ENCODE peak calls at places on chromosomes 2 and 18, in eight cellular contexts. One of them, this sample, is unnamed.

GRCh38 chr2:230687498-230687897 is 25.1 kb upstream of the CAB39 start:
- DNase-seq in stimulated activated CD4-positive, alpha-beta T cell treated with anti-CD3 and anti-CD28 coated beads, Interleukin-1b, Interleukin-23, amount 100 ng/mL, for 24 hours: no peak
- DNase-seq in amygdala: no peak
- DNase-seq in NCI-H510A: no peak
- DNase-seq in effector memory CD4-positive, alpha-beta T cell: no peak
- DNase-seq in SK-N-SH: no peak
- DNase-seq in neural crest cell: no peak
- DNase-seq in spleen: no peak
- DNase-seq in this sample: peak; percentile 39

GRCh38 chr2:23401427-23402204 is 16.6 kb downstream of the KLHL29 start:
- DNase-seq in amygdala: no peak
- DNase-seq in SK-N-SH: no peak
- DNase-seq in neural crest cell: no peak
- DNase-seq in NCI-H510A: no peak
- DNase-seq in spleen: no peak
- DNase-seq in effector memory CD4-positive, alpha-beta T cell: no peak
- DNase-seq in stimulated activated CD4-positive, alpha-beta T cell treated with anti-CD3 and anti-CD28 coated beads, Interleukin-1b, Interleukin-23, amount 100 ng/mL, for 24 hours: no peak
- DNase-seq in this sample: no peak

GRCh38 chr2:216632952-216633615 is at the start of gene IGFBP2:
- DNase-seq in neural crest cell: peak; percentile 67
- DNase-seq in NCI-H510A: peak; percentile 76
- DNase-seq in SK-N-SH: peak; percentile 96
- DNase-seq in effector memory CD4-positive, alpha-beta T cell: no peak
- DNase-seq in amygdala: no peak
- DNase-seq in spleen: no peak
- DNase-seq in stimulated activated CD4-positive, alpha-beta T cell treated with anti-CD3 and anti-CD28 coated beads, Interleukin-1b, Interleukin-23, amount 100 ng/mL, for 24 hours: no peak
- DNase-seq in this sample: peak; percentile 31

GRCh38 chr18:8261651-8262091 is 347.6 kb upstream of the RAB12 start:
- DNase-seq in spleen: no peak
- DNase-seq in effector memory CD4-positive, alpha-beta T cell: no peak
- DNase-seq in stimulated activated CD4-positive, alpha-beta T cell treated with anti-CD3 and anti-CD28 coated beads, Interleukin-1b, Interleukin-23, amount 100 ng/mL, for 24 hours: no peak
- DNase-seq in neural crest cell: no peak
- DNase-seq in NCI-H510A: no peak
- DNase-seq in amygdala: no peak
- DNase-seq in SK-N-SH: peak; percentile 67
- DNase-seq in this sample: peak; percentile 16

GRCh38 chr18:8890957-8891464 is 185.7 kb downstream of the MTCL1 start:
- DNase-seq in spleen: no peak
- DNase-seq in stimulated activated CD4-positive, alpha-beta T cell treated with anti-CD3 and anti-CD28 coated beads, Interleukin-1b, Interleukin-23, amount 100 ng/mL, for 24 hours: no peak
- DNase-seq in neural crest cell: no peak
- DNase-seq in NCI-H510A: no peak
- DNase-seq in effector memory CD4-positive, alpha-beta T cell: no peak
- DNase-seq in SK-N-SH: no peak
- DNase-seq in amygdala: no peak
- DNase-seq in this sample: peak; percentile 83

GRCh38 chr2:183255406-183255805 is 131.2 kb downstream of the NUP35 start:
- DNase-seq in SK-N-SH: no peak
- DNase-seq in amygdala: no peak
- DNase-seq in spleen: no peak
- DNase-seq in stimulated activated CD4-positive, alpha-beta T cell treated with anti-CD3 and anti-CD28 coated beads, Interleukin-1b, Interleukin-23, amount 100 ng/mL, for 24 hours: no peak
- DNase-seq in neural crest cell: no peak
- DNase-seq in NCI-H510A: no peak
- DNase-seq in effector memory CD4-positive, alpha-beta T cell: no peak
- DNase-seq in this sample: no peak

GRCh38 chr2:95051636-95052035 is 26.1 kb downstream of the MAL start:
- DNase-seq in spleen: peak; percentile 38
- DNase-seq in effector memory CD4-positive, alpha-beta T cell: no peak
- DNase-seq in NCI-H510A: no peak
- DNase-seq in amygdala: no peak
- DNase-seq in SK-N-SH: no peak
- DNase-seq in stimulated activated CD4-positive, alpha-beta T cell treated with anti-CD3 and anti-CD28 coated beads, Interleukin-1b, Interleukin-23, amount 100 ng/mL, for 24 hours: no peak
- DNase-seq in neural crest cell: no peak
- DNase-seq in this sample: no peak

GRCh38 chr2:106852103-106852502 is 33.9 kb downstream of the ST6GAL2 start:
- DNase-seq in NCI-H510A: no peak
- DNase-seq in spleen: no peak
- DNase-seq in stimulated activated CD4-positive, alpha-beta T cell treated with anti-CD3 and anti-CD28 coated beads, Interleukin-1b, Interleukin-23, amount 100 ng/mL, for 24 hours: no peak
- DNase-seq in effector memory CD4-positive, alpha-beta T cell: no peak
- DNase-seq in SK-N-SH: no peak
- DNase-seq in amygdala: no peak
- DNase-seq in neural crest cell: peak; percentile 16
- DNase-seq in this sample: no peak

GRCh38 chr18:55534547-55534946 is 53.4 kb downstream of the TCF4 start:
- DNase-seq in NCI-H510A: no peak
- DNase-seq in amygdala: no peak
- DNase-seq in neural crest cell: no peak
- DNase-seq in spleen: no peak
- DNase-seq in effector memory CD4-positive, alpha-beta T cell: no peak
- DNase-seq in SK-N-SH: no peak
- DNase-seq in stimulated activated CD4-positive, alpha-beta T cell treated with anti-CD3 and anti-CD28 coated beads, Interleukin-1b, Interleukin-23, amount 100 ng/mL, for 24 hours: no peak
- DNase-seq in this sample: peak; percentile 5

GRCh38 chr2:113980946-113981345 is 91.1 kb downstream of the ACTR3 start:
- DNase-seq in SK-N-SH: no peak
- DNase-seq in neural crest cell: no peak
- DNase-seq in effector memory CD4-positive, alpha-beta T cell: no peak
- DNase-seq in amygdala: no peak
- DNase-seq in NCI-H510A: no peak
- DNase-seq in stimulated activated CD4-positive, alpha-beta T cell treated with anti-CD3 and anti-CD28 coated beads, Interleukin-1b, Interleukin-23, amount 100 ng/mL, for 24 hours: no peak
- DNase-seq in spleen: no peak
- DNase-seq in this sample: peak; percentile 55

GRCh38 chr18:23225518-23225917 is 90.2 kb downstream of the CABLES1 start:
- DNase-seq in SK-N-SH: no peak
- DNase-seq in neural crest cell: no peak
- DNase-seq in spleen: no peak
- DNase-seq in stimulated activated CD4-positive, alpha-beta T cell treated with anti-CD3 and anti-CD28 coated beads, Interleukin-1b, Interleukin-23, amount 100 ng/mL, for 24 hours: no peak
- DNase-seq in NCI-H510A: no peak
- DNase-seq in effector memory CD4-positive, alpha-beta T cell: no peak
- DNase-seq in amygdala: no peak
- DNase-seq in this sample: peak; percentile 87

GRCh38 chr2:96568094-96568493 is 31.5 kb downstream of the ARID5A start:
- DNase-seq in NCI-H510A: no peak
- DNase-seq in stimulated activated CD4-positive, alpha-beta T cell treated with anti-CD3 and anti-CD28 coated beads, Interleukin-1b, Interleukin-23, amount 100 ng/mL, for 24 hours: no peak
- DNase-seq in amygdala: no peak
- DNase-seq in spleen: no peak
- DNase-seq in SK-N-SH: no peak
- DNase-seq in neural crest cell: no peak
- DNase-seq in effector memory CD4-positive, alpha-beta T cell: no peak
- DNase-seq in this sample: no peak

GRCh38 chr2:96315400-96316071 is 9.6 kb upstream of the ITPRIPL1 start:
- DNase-seq in stimulated activated CD4-positive, alpha-beta T cell treated with anti-CD3 and anti-CD28 coated beads, Interleukin-1b, Interleukin-23, amount 100 ng/mL, for 24 hours: no peak
- DNase-seq in SK-N-SH: no peak
- DNase-seq in NCI-H510A: no peak
- DNase-seq in neural crest cell: no peak
- DNase-seq in effector memory CD4-positive, alpha-beta T cell: no peak
- DNase-seq in spleen: no peak
- DNase-seq in amygdala: no peak
- DNase-seq in this sample: peak; percentile 42

GRCh38 chr2:10170256-10170655 is 47.7 kb downstream of the RRM2 start:
- DNase-seq in SK-N-SH: peak; percentile 63
- DNase-seq in neural crest cell: no peak
- DNase-seq in NCI-H510A: no peak
- DNase-seq in amygdala: no peak
- DNase-seq in stimulated activated CD4-positive, alpha-beta T cell treated with anti-CD3 and anti-CD28 coated beads, Interleukin-1b, Interleukin-23, amount 100 ng/mL, for 24 hours: no peak
- DNase-seq in spleen: peak; percentile 44
- DNase-seq in effector memory CD4-positive, alpha-beta T cell: no peak
- DNase-seq in this sample: no peak

GRCh38 chr2:174337337-174338154 is 2.8 kb downstream of the SP9 start:
- DNase-seq in neural crest cell: peak; percentile 45
- DNase-seq in stimulated activated CD4-positive, alpha-beta T cell treated with anti-CD3 and anti-CD28 coated beads, Interleukin-1b, Interleukin-23, amount 100 ng/mL, for 24 hours: no peak
- DNase-seq in effector memory CD4-positive, alpha-beta T cell: no peak
- DNase-seq in SK-N-SH: peak; percentile 70
- DNase-seq in spleen: peak; percentile 79
- DNase-seq in amygdala: no peak
- DNase-seq in NCI-H510A: peak; percentile 71
- DNase-seq in this sample: peak; percentile 35

GRCh38 chr18:13191779-13192178 is 26.8 kb upstream of the LDLRAD4 start:
- DNase-seq in stimulated activated CD4-positive, alpha-beta T cell treated with anti-CD3 and anti-CD28 coated beads, Interleukin-1b, Interleukin-23, amount 100 ng/mL, for 24 hours: no peak
- DNase-seq in spleen: no peak
- DNase-seq in NCI-H510A: no peak
- DNase-seq in amygdala: no peak
- DNase-seq in effector memory CD4-positive, alpha-beta T cell: no peak
- DNase-seq in SK-N-SH: no peak
- DNase-seq in neural crest cell: no peak
- DNase-seq in this sample: no peak

GRCh38 chr2:73341039-73341438 is 44.6 kb upstream of the ALMS1 start:
- DNase-seq in stimulated activated CD4-positive, alpha-beta T cell treated with anti-CD3 and anti-CD28 coated beads, Interleukin-1b, Interleukin-23, amount 100 ng/mL, for 24 hours: no peak
- DNase-seq in amygdala: no peak
- DNase-seq in neural crest cell: no peak
- DNase-seq in spleen: no peak
- DNase-seq in effector memory CD4-positive, alpha-beta T cell: no peak
- DNase-seq in NCI-H510A: no peak
- DNase-seq in SK-N-SH: no peak
- DNase-seq in this sample: no peak

GRCh38 chr2:112840068-112840445 is 3.5 kb upstream of the IL1B start:
- DNase-seq in NCI-H510A: no peak
- DNase-seq in spleen: no peak
- DNase-seq in stimulated activated CD4-positive, alpha-beta T cell treated with anti-CD3 and anti-CD28 coated beads, Interleukin-1b, Interleukin-23, amount 100 ng/mL, for 24 hours: no peak
- DNase-seq in amygdala: no peak
- DNase-seq in SK-N-SH: no peak
- DNase-seq in effector memory CD4-positive, alpha-beta T cell: no peak
- DNase-seq in neural crest cell: no peak
- DNase-seq in this sample: no peak

GRCh38 chr2:189407161-189407943 is 33.9 kb upstream of the WDR75 start:
- DNase-seq in stimulated activated CD4-positive, alpha-beta T cell treated with anti-CD3 and anti-CD28 coated beads, Interleukin-1b, Interleukin-23, amount 100 ng/mL, for 24 hours: no peak
- DNase-seq in neural crest cell: no peak
- DNase-seq in spleen: no peak
- DNase-seq in SK-N-SH: peak; percentile 44
- DNase-seq in effector memory CD4-positive, alpha-beta T cell: no peak
- DNase-seq in amygdala: no peak
- DNase-seq in NCI-H510A: no peak
- DNase-seq in this sample: peak; percentile 54

GRCh38 chr18:48939368-48940097 is 11.2 kb downstream of the SMAD7 start:
- DNase-seq in spleen: peak; percentile 84
- DNase-seq in amygdala: no peak
- DNase-seq in SK-N-SH: no peak
- DNase-seq in neural crest cell: no peak
- DNase-seq in effector memory CD4-positive, alpha-beta T cell: no peak
- DNase-seq in NCI-H510A: no peak
- DNase-seq in stimulated activated CD4-positive, alpha-beta T cell treated with anti-CD3 and anti-CD28 coated beads, Interleukin-1b, Interleukin-23, amount 100 ng/mL, for 24 hours: no peak
- DNase-seq in this sample: peak; percentile 70

GRCh38 chr2:156321243-156321904 is 11.1 kb downstream of the NR4A2 start:
- DNase-seq in neural crest cell: no peak
- DNase-seq in amygdala: peak; percentile 17
- DNase-seq in NCI-H510A: no peak
- DNase-seq in SK-N-SH: peak; percentile 16
- DNase-seq in spleen: peak; percentile 81
- DNase-seq in stimulated activated CD4-positive, alpha-beta T cell treated with anti-CD3 and anti-CD28 coated beads, Interleukin-1b, Interleukin-23, amount 100 ng/mL, for 24 hours: no peak
- DNase-seq in effector memory CD4-positive, alpha-beta T cell: no peak
- DNase-seq in this sample: peak; percentile 20

GRCh38 chr2:160790738-160791137 is 297.1 kb upstream of the RBMS1 start:
- DNase-seq in effector memory CD4-positive, alpha-beta T cell: no peak
- DNase-seq in SK-N-SH: no peak
- DNase-seq in stimulated activated CD4-positive, alpha-beta T cell treated with anti-CD3 and anti-CD28 coated beads, Interleukin-1b, Interleukin-23, amount 100 ng/mL, for 24 hours: no peak
- DNase-seq in neural crest cell: no peak
- DNase-seq in spleen: no peak
- DNase-seq in amygdala: no peak
- DNase-seq in NCI-H510A: no peak
- DNase-seq in this sample: no peak

GRCh38 chr2:28492276-28492675 is 3.6 kb upstream of the PLB1 start:
- DNase-seq in stimulated activated CD4-positive, alpha-beta T cell treated with anti-CD3 and anti-CD28 coated beads, Interleukin-1b, Interleukin-23, amount 100 ng/mL, for 24 hours: no peak
- DNase-seq in effector memory CD4-positive, alpha-beta T cell: no peak
- DNase-seq in amygdala: no peak
- DNase-seq in NCI-H510A: no peak
- DNase-seq in spleen: no peak
- DNase-seq in SK-N-SH: no peak
- DNase-seq in neural crest cell: no peak
- DNase-seq in this sample: no peak

GRCh38 chr2:160194351-160194750 is 5.7 kb downstream of the ITGB6 start:
- DNase-seq in amygdala: no peak
- DNase-seq in SK-N-SH: no peak
- DNase-seq in effector memory CD4-positive, alpha-beta T cell: no peak
- DNase-seq in spleen: no peak
- DNase-seq in NCI-H510A: no peak
- DNase-seq in stimulated activated CD4-positive, alpha-beta T cell treated with anti-CD3 and anti-CD28 coated beads, Interleukin-1b, Interleukin-23, amount 100 ng/mL, for 24 hours: no peak
- DNase-seq in neural crest cell: no peak
- DNase-seq in this sample: no peak

GRCh38 chr2:76985387-76986136 is 536.6 kb downstream of the LRRTM4 start:
- DNase-seq in neural crest cell: no peak
- DNase-seq in stimulated activated CD4-positive, alpha-beta T cell treated with anti-CD3 and anti-CD28 coated beads, Interleukin-1b, Interleukin-23, amount 100 ng/mL, for 24 hours: no peak
- DNase-seq in SK-N-SH: no peak
- DNase-seq in spleen: no peak
- DNase-seq in effector memory CD4-positive, alpha-beta T cell: no peak
- DNase-seq in amygdala: no peak
- DNase-seq in NCI-H510A: no peak
- DNase-seq in this sample: no peak

GRCh38 chr18:48809365-48809764 is 141.4 kb downstream of the SMAD7 start:
- DNase-seq in SK-N-SH: no peak
- DNase-seq in spleen: no peak
- DNase-seq in stimulated activated CD4-positive, alpha-beta T cell treated with anti-CD3 and anti-CD28 coated beads, Interleukin-1b, Interleukin-23, amount 100 ng/mL, for 24 hours: no peak
- DNase-seq in neural crest cell: no peak
- DNase-seq in amygdala: no peak
- DNase-seq in NCI-H510A: no peak
- DNase-seq in effector memory CD4-positive, alpha-beta T cell: no peak
- DNase-seq in this sample: no peak